ENCODE peak calls at places on chromosomes 11 and 22, in six cellular contexts. R, Q, C, F, S and Z are unnamed samples.

GRCh38 chr11:47506363-47506762 is 46.6 kb downstream of the CELF1 start:
- DNase-seq in Q (no peak), S (no peak), C (no peak), R (no peak), F (no peak), Z (no peak)

GRCh38 chr11:73217131-73217809 is 811 bp upstream of the P2RY2 start:
- DNase-seq in R (no peak), S (no peak), Q (no peak), C (no peak), F (no peak), Z (peak; percentile 64)

GRCh38 chr11:123558536-123559315 is 95.7 kb downstream of the SCN3B start:
- DNase-seq in F (no peak), R (peak; percentile 15), C (no peak), S (no peak), Q (no peak), Z (no peak)

GRCh38 chr11:122772945-122773344 is 65.4 kb upstream of the CRTAM start:
- DNase-seq in C (no peak), S (no peak), R (peak; percentile 63), F (no peak), Q (no peak), Z (no peak)

GRCh38 chr11:119729581-119730346 is 764 bp upstream of the NECTIN1 start:
- DNase-seq in S (no peak), C (peak; percentile 29), F (peak; percentile 68), Q (peak; percentile 32), R (peak; percentile 50), Z (peak; percentile 97)

GRCh38 chr11:22459053-22459452 is 120.9 kb downstream of the SLC17A6 start:
- DNase-seq in C (no peak), F (peak; percentile 89), Q (no peak), S (no peak), R (peak; percentile 86), Z (no peak)

GRCh38 chr11:115912484-115912945 is 408.3 kb upstream of the CADM1 start:
- DNase-seq in R (no peak), Q (no peak), C (no peak), F (peak; percentile 30), S (no peak), Z (no peak)

GRCh38 chr11:8033312-8033715 is 46.2 kb downstream of the EIF3F start:
- DNase-seq in C (peak; percentile 73), R (peak; percentile 63), F (peak; percentile 56), Q (peak; percentile 43), S (peak; percentile 40), Z (peak; percentile 94)

GRCh38 chr22:28791124-28791523 is 9.2 kb downstream of the XBP1 start:
- DNase-seq in Q (no peak), R (no peak), F (no peak), S (no peak), C (no peak), Z (no peak)

GRCh38 chr11:46271875-46272815 is 5.3 kb upstream of the CREB3L1 start:
- DNase-seq in R (peak; percentile 64), S (no peak), C (no peak), F (no peak), Q (no peak), Z (no peak)

GRCh38 chr11:1943576-1943975 is 3.6 kb upstream of the MRPL23 start:
- DNase-seq in R (no peak), S (no peak), F (no peak), C (no peak), Q (no peak), Z (peak; percentile 66)

GRCh38 chr11:1942541-1943260 is 4.4 kb upstream of the MRPL23 start:
- DNase-seq in Q (no peak), C (no peak), R (no peak), F (no peak), S (no peak), Z (peak; percentile 27)

GRCh38 chr11:1947592-1948237 is 583 bp downstream of the MRPL23 start:
- DNase-seq in S (no peak), F (no peak), C (no peak), Q (no peak), R (no peak), Z (no peak)

GRCh38 chr11:1946812-1947480 is at the start of gene MRPL23:
- DNase-seq in R (no peak), C (no peak), S (no peak), Q (no peak), F (no peak), Z (no peak)

DNA sequence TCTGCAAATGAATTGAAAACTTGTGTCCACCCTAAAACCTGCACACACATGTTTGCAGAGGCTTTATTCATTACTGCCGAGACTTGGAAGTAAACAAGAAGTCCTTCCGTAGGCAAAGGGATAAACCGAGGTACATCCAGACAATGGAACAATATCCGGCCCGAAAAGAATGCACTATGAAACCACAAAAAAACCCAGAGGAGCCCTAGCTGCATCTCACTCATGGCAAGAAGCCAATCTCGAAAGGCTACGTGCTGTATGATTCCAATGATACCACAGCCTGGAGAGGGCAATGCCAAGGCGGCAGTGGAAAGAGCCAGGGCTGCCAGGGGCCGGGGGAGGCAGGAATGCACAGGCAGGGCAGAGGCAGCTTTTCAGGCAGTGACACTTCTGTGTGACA is 3.2 kb upstream of the MRPL23 start:
- DNase-seq in S (no peak), Q (no peak), R (peak; percentile 14), C (no peak), F (peak; percentile 76), Z (peak; percentile 85)
- H2AFZ ChIP-seq in S (no peak overlapping the region), Q (no peak overlapping the region), R (no peak overlapping the region), C (no peak overlapping the region), F (peak overlapping the region; percentile 55), Z (peak overlapping the region; percentile 59)

GRCh38 chr22:23695748-23696325 is 5.0 kb downstream of the RGL4 start:
- DNase-seq in R (no peak), S (no peak), Q (no peak), C (no peak), F (no peak), Z (no peak)
- H3K4me3 ChIP-seq in R (no peak overlapping the region), S (no peak overlapping the region), Q (no peak overlapping the region), C (no peak overlapping the region), F (no peak overlapping the region), Z (no peak overlapping the region)

GRCh38 chr22:46910624-46911023 is 148.2 kb downstream of the TBC1D22A start:
- DNase-seq in R (no peak), S (no peak), Q (no peak), F (no peak), C (no peak), Z (no peak)
- H2AFZ ChIP-seq in R (no peak overlapping the region), S (no peak overlapping the region), Q (no peak overlapping the region), F (no peak overlapping the region), C (no peak overlapping the region), Z (no peak overlapping the region)

DNA sequence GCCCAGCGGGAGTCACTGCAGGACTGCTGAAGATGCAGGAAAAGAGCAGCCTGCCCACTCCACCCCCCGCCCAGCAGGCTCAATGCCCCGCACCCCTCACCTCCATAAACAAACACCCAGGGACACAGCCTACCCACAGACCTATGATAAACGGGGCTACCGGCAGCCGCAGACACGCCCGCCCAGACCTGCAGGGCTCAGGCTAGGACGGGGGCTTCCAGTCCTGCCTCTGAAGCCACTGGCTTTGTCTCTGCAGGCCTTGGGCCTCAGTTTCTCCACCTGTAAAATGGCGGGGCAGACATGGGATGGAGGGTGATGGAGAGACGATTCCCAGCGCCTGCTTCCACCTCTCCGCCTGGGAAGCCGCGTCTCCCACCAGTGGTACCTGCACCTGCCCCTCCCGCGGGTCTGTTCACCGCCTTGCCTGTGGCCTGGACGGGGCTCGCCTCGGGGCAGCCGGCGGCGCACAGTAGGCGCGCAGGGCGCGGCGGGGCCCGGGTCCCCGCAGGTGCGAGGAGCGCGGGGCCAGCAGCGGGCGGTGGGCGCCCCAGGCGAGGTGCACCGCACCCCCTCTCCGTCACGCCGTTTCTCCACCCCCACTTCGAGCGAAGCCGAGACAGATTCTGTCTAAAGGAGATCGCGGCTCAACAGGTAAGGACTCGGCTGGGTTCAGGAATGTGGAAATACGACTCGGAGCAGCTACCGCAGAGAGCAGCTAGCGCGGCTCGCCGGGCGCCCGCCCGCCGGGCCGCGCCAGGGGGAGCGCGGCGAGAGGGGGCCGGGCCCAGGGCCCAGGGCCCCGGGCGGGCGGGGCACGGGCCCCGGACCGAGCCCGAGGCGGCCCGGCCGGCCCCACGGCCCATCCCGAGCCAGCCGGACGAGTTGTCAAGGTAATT is 1.4 kb downstream of the WNT7B start:
- DNase-seq in R (no peak), C (no peak), Q (no peak), S (no peak), F (peak; percentile 53), Z (peak; percentile 83)
- H3K4me3 ChIP-seq in R (no peak overlapping the region), C (peak overlapping the region; percentile 37), Q (peak overlapping the region; percentile 59), S (peak overlapping the region; percentile 48), F (no peak overlapping the region), Z (no peak overlapping the region)

DNA sequence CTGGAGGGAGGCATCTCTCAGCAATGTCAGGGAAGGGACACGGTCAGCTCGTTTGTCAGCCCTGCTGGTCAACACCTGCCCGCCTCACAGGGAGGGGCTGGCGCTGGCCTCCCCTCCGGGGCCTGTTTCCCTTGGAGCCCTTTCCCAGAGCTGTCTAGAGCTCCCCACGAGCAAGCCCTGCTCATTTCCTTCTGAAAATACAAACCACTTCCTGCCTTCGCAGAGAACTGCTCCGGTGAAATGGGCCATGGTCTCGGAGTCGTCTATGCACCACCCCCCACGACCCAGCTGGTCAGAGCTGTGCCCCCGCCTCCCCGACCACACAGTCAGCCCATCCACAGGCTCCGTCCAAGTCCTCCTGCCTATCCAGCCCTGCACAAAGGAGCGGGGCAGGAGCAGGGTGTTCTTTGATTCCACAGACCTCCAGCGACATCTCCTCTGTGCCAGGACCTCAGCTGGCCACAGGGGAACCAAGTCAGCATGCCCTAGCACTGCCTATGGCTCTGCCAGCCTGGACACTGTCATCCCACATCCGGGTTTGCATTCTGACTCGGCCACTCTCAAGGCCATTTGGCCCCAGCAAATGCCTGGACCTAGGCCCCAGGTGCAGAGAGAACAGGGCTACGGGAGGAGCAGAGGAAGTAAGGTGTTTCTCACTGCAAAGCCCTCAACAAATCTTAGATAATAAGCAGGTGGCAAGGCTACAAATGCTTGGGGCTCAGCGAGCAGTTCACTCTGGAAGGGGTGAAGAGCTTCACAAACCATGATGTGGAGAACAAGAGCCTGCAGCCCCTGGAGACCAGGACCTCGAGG is 82.1 kb upstream of the WNT11 start:
- DNase-seq in Q (no peak), C (no peak), F (no peak), S (no peak), R (no peak), Z (peak; percentile 49)
- H2AFZ ChIP-seq in Q (no peak overlapping the region), C (peak overlapping the region; percentile 66), F (no peak overlapping the region), S (no peak overlapping the region), R (peak overlapping the region; percentile 47), Z (peak overlapping the region; percentile 6)

DNA sequence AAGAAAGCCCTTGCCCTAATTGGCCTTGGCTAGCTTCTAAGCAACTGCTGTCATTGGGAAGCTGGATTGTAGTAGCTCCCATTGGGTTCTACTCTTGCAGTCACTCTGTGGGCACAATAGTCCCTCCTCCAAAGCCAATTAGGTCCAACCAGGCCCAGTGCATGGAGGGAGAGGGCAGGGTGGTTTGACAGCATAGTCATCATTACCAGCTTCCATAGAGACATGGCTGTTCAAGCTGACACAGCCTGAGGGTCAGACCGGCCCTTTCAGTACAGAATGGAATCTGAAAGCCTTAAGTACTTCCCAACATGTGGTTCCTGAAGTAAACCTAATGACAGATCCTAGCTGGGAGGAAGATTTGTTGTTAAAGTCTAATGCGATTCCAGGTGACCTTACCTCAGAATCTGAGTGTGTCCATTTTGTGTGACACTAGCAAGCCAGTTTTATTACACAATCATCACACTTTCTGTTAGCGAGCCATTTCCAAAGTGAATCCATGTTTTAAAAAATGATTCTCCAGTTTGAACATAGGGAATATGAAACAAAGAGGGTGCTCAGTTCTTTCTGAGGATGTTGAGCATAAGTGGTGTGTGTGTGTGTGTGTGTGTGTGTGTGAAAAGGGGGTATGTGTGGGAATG is 6.9 kb downstream of the PLET1 start:
- DNase-seq in C (no peak), S (no peak), F (no peak), R (no peak), Q (no peak), Z (peak; percentile 5)
- H3K4me3 ChIP-seq in C (no peak overlapping the region), S (no peak overlapping the region), F (no peak overlapping the region), R (no peak overlapping the region), Q (no peak overlapping the region), Z (no peak overlapping the region)